ENCODE peak calls at places on chromosome 4, in six cellular contexts. A is transverse colon, S is K562, W is stomach, C is SK-N-SH, H is tibial nerve. D is an unnamed sample.

GRCh38 chr4:107579099-107579498 is 140.9 kb downstream of the PAPSS1 start:
- DNase-seq in A (no peak), S (no peak), W (no peak), C (peak; percentile 3), H (no peak), D (no peak)

GRCh38 chr4:1082215-1083182 is 30.9 kb downstream of the RNF212 start:
- DNase-seq in A (peak; percentile 74), S (no peak), W (peak; percentile 90), C (no peak), H (peak; percentile 27), D (peak; percentile 92)

GRCh38 chr4:186541801-186542200 is 13.6 kb downstream of the MTNR1A start:
- DNase-seq in A (no peak), S (no peak), W (no peak), C (no peak), H (no peak), D (no peak)

GRCh38 chr4:185709802-185710486 is 102.0 kb downstream of the SORBS2 start:
- DNase-seq in A (no peak), S (no peak), W (no peak), C (no peak), H (no peak), D (no peak)

GRCh38 chr4:25441519-25442117 is 64.6 kb downstream of the ANAPC4 start:
- DNase-seq in A (peak; percentile 57), S (peak; percentile 45), W (peak; percentile 68), C (peak; percentile 52), H (no peak), D (peak; percentile 75)

GRCh38 chr4:101074326-101074725 is 273.0 kb downstream of the PPP3CA start:
- DNase-seq in A (no peak), S (no peak), W (no peak), C (no peak), H (no peak), D (no peak)

GRCh38 chr4:1233641-1234277 is 15.2 kb downstream of the CTBP1 start:
- DNase-seq in A (no peak), S (no peak), W (no peak), C (peak; percentile 81), H (no peak), D (no peak)

GRCh38 chr4:188262464-188262863 is 123.2 kb downstream of the TRIML1 start:
- DNase-seq in A (no peak), S (no peak), W (no peak), C (no peak), H (no peak), D (no peak)

GRCh38 chr4:153131478-153132069 is 72.7 kb upstream of the TRIM2 start:
- DNase-seq in A (no peak), S (no peak), W (no peak), C (no peak), H (no peak), D (no peak)

GRCh38 chr4:144597171-144597570 is 48.8 kb upstream of the HHIP start:
- DNase-seq in A (no peak), S (no peak), W (no peak), C (no peak), H (no peak), D (no peak)

GRCh38 chr4:126057371-126057770 is 742.6 kb downstream of the FAT4 start:
- DNase-seq in A (no peak), S (no peak), W (no peak), C (no peak), H (no peak), D (no peak)

GRCh38 chr4:136810626-136811025 is 721.7 kb downstream of the PCDH18 start:
- DNase-seq in A (no peak), S (no peak), W (no peak), C (no peak), H (no peak), D (peak; percentile 23)

GRCh38 chr4:2583517-2583916 is 47.1 kb downstream of the FAM193A start:
- DNase-seq in A (no peak), S (no peak), W (no peak), C (no peak), H (no peak), D (peak; percentile 54)

GRCh38 chr4:88792268-88792781 is 94.7 kb upstream of the NAP1L5 start:
- DNase-seq in A (no peak), S (no peak), W (no peak), C (no peak), H (no peak), D (no peak)

GRCh38 chr4:108049406-108049805 is 59.7 kb downstream of the HADH start:
- DNase-seq in A (no peak), S (no peak), W (no peak), C (no peak), H (no peak), D (no peak)

GRCh38 chr4:106864231-106864630 is 171.9 kb downstream of the DKK2 start:
- DNase-seq in A (no peak), S (no peak), W (no peak), C (no peak), H (no peak), D (no peak)

GRCh38 chr4:168693750-168694470 is 197.1 kb downstream of the PALLD start:
- DNase-seq in A (no peak), S (no peak), W (no peak), C (no peak), H (no peak), D (no peak)

GRCh38 chr4:110119347-110119746 is 79.1 kb downstream of the ELOVL6 start:
- DNase-seq in A (peak; percentile 52), S (no peak), W (peak; percentile 37), C (no peak), H (no peak), D (no peak)

GRCh38 chr4:173958445-173958844 is 325.0 kb downstream of the FBXO8 start:
- DNase-seq in A (no peak), S (no peak), W (no peak), C (no peak), H (no peak), D (no peak)

GRCh38 chr4:118351851-118352827 is 664 bp downstream of the PRSS12 start:
- DNase-seq in A (peak; percentile 65), S (no peak), W (peak; percentile 51), C (peak; percentile 65), H (no peak), D (peak; percentile 33)

GRCh38 chr4:168589154-168589553 is 92.3 kb downstream of the PALLD start:
- DNase-seq in A (no peak), S (no peak), W (no peak), C (no peak), H (no peak), D (no peak)

GRCh38 chr4:186723207-186724047 is at the start of gene FAT1:
- DNase-seq in A (peak; percentile 71), S (peak; percentile 84), W (peak; percentile 72), C (peak; percentile 85), H (peak; percentile 40), D (peak; percentile 94)

GRCh38 chr4:111937368-111937767 is 207.9 kb upstream of the FAM241A start:
- DNase-seq in A (no peak), S (no peak), W (no peak), C (no peak), H (no peak), D (no peak)

GRCh38 chr4:7672601-7673000 is 237.9 kb upstream of the PSAPL1 start:
- DNase-seq in A (no peak), S (no peak), W (no peak), C (no peak), H (no peak), D (no peak)

GRCh38 chr4:2939383-2940243 is 23.6 kb downstream of the NOP14 start:
- DNase-seq in A (peak; percentile 5), S (no peak), W (peak; percentile 19), C (no peak), H (no peak), D (no peak)

GRCh38 chr4:55012363-55013255 is 112.8 kb downstream of the KDR start:
- DNase-seq in A (no peak), S (no peak), W (no peak), C (no peak), H (no peak), D (no peak)

GRCh38 chr4:170087163-170087700 is 2.5 kb downstream of the AADAT start:
- DNase-seq in A (no peak), S (no peak), W (no peak), C (no peak), H (no peak), D (no peak)

GRCh38 chr4:79604152-79604551 is 196.1 kb upstream of the GK2 start:
- DNase-seq in A (no peak), S (no peak), W (no peak), C (no peak), H (no peak), D (no peak)
- TF ChIP-seq EP300 in A (no peak), S (no peak), W (no peak), C (no peak), H (no peak), D (no peak)

DNA sequence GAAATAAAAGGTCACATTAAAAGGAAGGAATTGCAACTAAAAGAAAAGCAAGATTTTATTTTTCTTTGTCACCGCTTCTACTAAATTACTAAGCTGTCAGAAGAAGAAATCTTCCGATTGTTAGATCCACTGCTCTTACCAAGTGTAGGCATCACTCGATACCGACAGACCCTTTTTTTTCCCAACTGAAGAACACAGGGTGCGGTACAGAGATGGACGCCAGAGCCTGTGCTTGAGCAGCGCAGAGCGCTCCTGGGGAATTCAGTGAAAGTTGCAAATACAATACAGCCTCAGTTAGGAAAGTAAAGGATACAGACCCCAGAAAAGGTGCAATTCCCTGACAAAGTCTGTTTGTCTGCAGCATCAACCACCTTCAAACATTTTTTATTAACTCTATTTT is 94.9 kb upstream of the WDR17 start:
- DNase-seq in A (no peak), S (no peak), W (no peak), C (no peak), H (no peak), D (no peak)
- H3K27ac ChIP-seq in A (peak overlapping the region; percentile 49), S (no peak overlapping the region), W (no peak overlapping the region), C (no peak overlapping the region), H (no peak overlapping the region), D (no peak overlapping the region)

DNA sequence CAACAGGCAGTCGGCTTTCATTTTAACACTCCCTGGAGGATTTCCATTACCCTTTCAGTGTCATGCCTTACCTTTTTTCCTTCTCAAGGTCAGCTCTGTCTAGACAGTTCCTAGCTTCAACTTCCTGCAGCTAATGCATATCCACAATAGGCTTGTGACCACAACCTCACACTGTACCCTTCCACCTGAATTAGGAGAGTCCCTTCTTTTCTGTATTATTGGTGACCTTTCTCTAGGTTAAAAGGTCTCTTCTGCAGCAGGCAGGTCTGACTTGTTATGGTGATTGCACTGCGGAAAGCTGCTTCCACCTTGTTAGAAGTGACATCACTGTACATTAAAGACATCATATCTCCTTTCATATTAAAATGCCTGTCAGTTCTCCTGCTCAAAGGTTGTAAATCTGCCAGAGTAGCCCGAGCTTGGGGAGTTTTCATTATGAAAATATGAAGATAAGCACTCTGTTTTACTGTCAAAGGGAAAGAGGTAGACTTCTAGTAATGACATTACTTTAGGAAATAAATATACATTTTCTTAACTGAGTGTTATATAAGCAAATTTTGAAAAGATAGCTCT is 21.5 kb upstream of the LSM6 start:
- DNase-seq in A (no peak), S (no peak), W (no peak), C (no peak), H (no peak), D (no peak)
- TF ChIP-seq EP300 in A (no peak), S (no peak), W (no peak), C (no peak), H (no peak), D (no peak)

DNA sequence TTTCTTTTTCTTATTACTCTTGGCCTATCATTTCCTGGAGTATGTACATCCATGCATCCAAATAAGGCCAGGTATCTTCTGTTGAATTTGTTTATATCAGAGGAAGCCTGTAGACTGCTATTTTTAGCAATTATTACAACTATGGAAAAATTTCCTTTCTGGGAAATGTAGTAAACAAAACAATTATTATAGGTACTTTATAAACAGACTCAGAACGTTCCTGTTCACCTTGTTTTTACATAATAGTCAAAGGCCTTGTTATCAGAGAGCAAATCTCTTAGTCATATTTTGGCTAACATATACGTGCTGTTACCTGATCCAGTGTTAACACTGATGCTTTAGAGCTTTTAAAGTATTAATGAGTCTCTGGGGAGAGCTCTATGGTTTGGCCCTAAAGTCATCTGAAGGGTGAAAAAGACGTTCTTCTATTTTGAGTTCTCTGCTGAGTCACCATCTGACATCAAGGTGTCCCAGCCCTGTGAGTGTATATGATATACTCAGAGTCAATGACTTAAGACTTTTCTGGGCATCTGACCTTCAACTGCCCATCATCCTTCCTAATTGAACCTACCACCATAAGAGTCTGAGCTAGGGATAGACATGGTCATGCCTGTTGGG is 7.3 kb downstream of the SPARCL1 start:
- DNase-seq in A (no peak), S (no peak), W (no peak), C (no peak), H (no peak), D (no peak)
- H3K27ac ChIP-seq in A (peak overlapping the region; percentile 79), S (peak overlapping the region; percentile 34), W (peak overlapping the region; percentile 12), C (no peak overlapping the region), H (peak overlapping the region; percentile 73), D (peak overlapping the region; percentile 72)

D was measured in upper lobe of left lung.